ENCODE peak calls at places on chromosome 11, in six cellular contexts. P, I, F, D, H and M are unnamed samples.

GRCh38 chr11:1193326-1194230 is 29.3 kb upstream of the MUC5B start:
- ATAC-seq in F (no peak), P (no peak), H (no peak), D (no peak), I (peak), M (no peak)

GRCh38 chr11:122910775-122911174 is 28.2 kb downstream of the JHY start:
- ATAC-seq in P (no peak), F (no peak), I (no peak), D (no peak), H (no peak), M (no peak)

GRCh38 chr11:87477321-87477720 is 439.6 kb downstream of the TMEM135 start:
- ATAC-seq in H (no peak), P (no peak), I (no peak), F (no peak), D (no peak), M (no peak)

GRCh38 chr11:1445741-1446445 is 40.7 kb downstream of the MOB2 start:
- ATAC-seq in P (no peak), D (no peak), H (no peak), I (no peak), F (no peak), M (no peak)

GRCh38 chr11:68430801-68431200 is 29.8 kb upstream of the PPP6R3 start:
- ATAC-seq in F (peak), H (no peak), D (no peak), I (peak), P (no peak), M (no peak)

GRCh38 chr11:27995082-27995481 is 112.9 kb downstream of the KIF18A start:
- ATAC-seq in I (no peak), F (no peak), P (no peak), D (no peak), H (no peak), M (no peak)

GRCh38 chr11:75703709-75704237 is 13.9 kb upstream of the MOGAT2 start:
- ATAC-seq in I (no peak), F (no peak), P (no peak), D (no peak), H (no peak), M (no peak)

GRCh38 chr11:8192016-8192895 is 23.4 kb upstream of the RIC3 start:
- ATAC-seq in I (peak), F (peak), H (peak), P (peak), D (no peak), M (peak)

GRCh38 chr11:7520011-7520942 is 6.5 kb downstream of the PPFIBP2 start:
- ATAC-seq in F (no peak), D (no peak), H (peak), I (no peak), P (no peak), M (no peak)

GRCh38 chr11:103826856-103827255 is 209.6 kb upstream of the DDI1 start:
- ATAC-seq in F (no peak), I (no peak), H (no peak), P (no peak), D (no peak), M (no peak)

GRCh38 chr11:130555251-130555841 is 106.9 kb downstream of the ADAMTS15 start:
- ATAC-seq in D (no peak), P (no peak), H (no peak), I (no peak), F (no peak), M (no peak)

GRCh38 chr11:74978041-74978440 is 10.7 kb upstream of the NEU3 start:
- ATAC-seq in H (no peak), I (no peak), P (no peak), D (no peak), F (no peak), M (no peak)

GRCh38 chr11:107999759-108000455 is 8.8 kb upstream of the CUL5 start:
- ATAC-seq in I (peak), P (no peak), H (peak), D (peak), F (peak), M (peak)

GRCh38 chr11:7442588-7443215 is 42.6 kb upstream of the OLFML1 start:
- ATAC-seq in F (no peak), I (peak), P (peak), H (peak), D (peak), M (peak)

GRCh38 chr11:105553015-105553414 is 56.9 kb upstream of the GRIA4 start:
- ATAC-seq in P (no peak), F (no peak), I (no peak), H (no peak), D (no peak), M (no peak)

GRCh38 chr11:82873919-82874333 is 26.3 kb downstream of the PRCP start:
- ATAC-seq in D (no peak), P (no peak), H (peak), I (no peak), F (no peak), M (no peak)

GRCh38 chr11:100756556-100756955 is 69.5 kb downstream of the ARHGAP42 start:
- ATAC-seq in P (no peak), H (no peak), F (no peak), I (peak), D (no peak), M (no peak)

GRCh38 chr11:123454060-123454651 is 24.1 kb downstream of the GRAMD1B start:
- ATAC-seq in D (peak), F (peak), H (peak), I (no peak), P (no peak), M (no peak)

GRCh38 chr11:94845622-94846021 is 77.5 kb downstream of the AMOTL1 start:
- ATAC-seq in I (peak), P (peak), D (no peak), H (no peak), F (no peak), M (peak)

GRCh38 chr11:124942446-124943202 is 6.8 kb upstream of the HEPACAM start:
- ATAC-seq in D (no peak), P (no peak), H (no peak), F (no peak), I (no peak), M (no peak)

GRCh38 chr11:456533-456932 is 6.5 kb downstream of the PTDSS2 start:
- ATAC-seq in H (peak), F (no peak), P (no peak), D (peak), I (no peak), M (no peak)

GRCh38 chr11:114366331-114367243 is 33.7 kb downstream of the C11orf71 start:
- ATAC-seq in I (no peak), F (no peak), H (no peak), P (no peak), D (no peak), M (no peak)

GRCh38 chr11:2802389-2803185 is 83.0 kb downstream of the CDKN1C start:
- ATAC-seq in I (no peak), H (no peak), F (no peak), D (no peak), P (no peak), M (no peak)

GRCh38 chr11:110629594-110629993 is 82.6 kb downstream of the ARHGAP20 start:
- ATAC-seq in I (peak), F (no peak), H (no peak), D (no peak), P (peak), M (no peak)

GRCh38 chr11:35359321-35360058 is 59.9 kb downstream of the SLC1A2 start:
- ATAC-seq in I (no peak), P (no peak), F (no peak), D (no peak), H (no peak), M (peak)

GRCh38 chr11:121650520-121651266 is 197.9 kb upstream of the SORL1-AS1 start:
- ATAC-seq in H (peak), D (peak), I (no peak), P (no peak), F (no peak), M (no peak)

GRCh38 chr11:126464796-126465195 is 109.3 kb downstream of the ST3GAL4 start:
- ATAC-seq in I (no peak), H (no peak), D (no peak), F (no peak), P (no peak), M (no peak)

GRCh38 chr11:65059959-65060824 is 1.8 kb upstream of the NAALADL1 start:
- ATAC-seq in F (no peak), D (no peak), P (no peak), H (no peak), I (no peak), M (no peak)

GRCh38 chr11:96331556-96332168 is 11.3 kb downstream of the MAML2 start:
- ATAC-seq in D (no peak), H (no peak), I (peak), P (no peak), F (peak), M (no peak)

GRCh38 chr11:103875855-103876510 is 160.5 kb upstream of the DDI1 start:
- ATAC-seq in H (no peak), P (no peak), F (no peak), D (no peak), I (no peak), M (no peak)

GRCh38 chr11:83835423-83835822 is 549.3 kb upstream of the CCDC90B start:
- ATAC-seq in I (no peak), F (no peak), P (no peak), D (no peak), H (no peak), M (no peak)

GRCh38 chr11:32830413-32830738 is 649 bp downstream of the PRRG4 start:
- ATAC-seq in F (no peak), D (no peak), P (peak), I (peak), H (no peak), M (no peak)

GRCh38 chr11:12789054-12789453 is 114.8 kb downstream of the TEAD1 start:
- ATAC-seq in F (no peak), I (no peak), H (no peak), P (no peak), D (no peak), M (no peak)

GRCh38 chr11:20032577-20033265 is 127.6 kb downstream of the DBX1 start:
- ATAC-seq in D (no peak), P (no peak), I (no peak), F (no peak), H (no peak), M (no peak)

GRCh38 chr11:88042238-88043032 is 132.8 kb downstream of the RAB38 start:
- ATAC-seq in P (no peak), I (no peak), F (no peak), H (no peak), D (no peak), M (no peak)

GRCh38 chr11:134728186-134728585 is 316.1 kb upstream of the B3GAT1 start:
- ATAC-seq in D (no peak), I (no peak), H (no peak), P (no peak), F (no peak), M (no peak)

GRCh38 chr11:134725939-134726639 is 314.0 kb upstream of the B3GAT1 start:
- ATAC-seq in I (peak), F (no peak), D (no peak), P (no peak), H (no peak), M (no peak)

GRCh38 chr11:134727636-134728035 is 315.6 kb upstream of the B3GAT1 start:
- ATAC-seq in P (no peak), F (no peak), I (no peak), D (no peak), H (no peak), M (no peak)

GRCh38 chr11:134725211-134725610 is 313.2 kb upstream of the B3GAT1 start:
- ATAC-seq in D (no peak), H (no peak), F (no peak), P (no peak), I (no peak), M (no peak)

DNA sequence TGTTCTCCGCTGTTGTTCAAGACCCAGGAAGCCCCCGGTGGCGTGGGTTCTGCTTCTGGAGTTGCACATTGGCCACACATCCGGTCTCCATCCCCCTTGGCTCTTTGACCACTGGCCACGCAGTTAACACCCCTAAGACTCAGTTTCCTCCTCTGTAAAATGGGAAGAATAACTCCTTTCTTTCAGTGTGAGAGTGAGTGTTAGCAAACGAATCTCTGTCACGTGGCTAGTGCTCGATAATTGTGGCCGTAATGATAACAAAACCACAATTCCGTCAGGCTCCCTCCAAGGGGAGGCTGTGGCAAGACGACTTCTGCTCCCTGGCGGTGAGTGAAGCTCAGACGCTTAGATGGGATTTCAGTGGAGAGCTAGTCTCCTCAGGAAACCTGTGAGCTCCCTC is 315.2 kb upstream of the B3GAT1 start:
- ATAC-seq in F (no peak), I (no peak), D (no peak), H (no peak), P (no peak), M (no peak)
- TF ChIP-seq CTCF in F (no peak), I (no peak), D (no peak), H (no peak), P (no peak), M (no peak)

GRCh38 chr11:64036081-64037026 is 623 bp downstream of the FLRT1 start:
- ATAC-seq in H (peak), D (no peak), P (no peak), I (peak), F (peak), M (peak)
- TF ChIP-seq CTCF in H (no peak), D (no peak), P (no peak), I (no peak), F (no peak), M (no peak)

GRCh38 chr11:22133785-22134184 is 59.1 kb upstream of the ANO5 start:
- ATAC-seq in P (no peak), H (no peak), F (no peak), D (no peak), I (no peak), M (no peak)

DNA sequence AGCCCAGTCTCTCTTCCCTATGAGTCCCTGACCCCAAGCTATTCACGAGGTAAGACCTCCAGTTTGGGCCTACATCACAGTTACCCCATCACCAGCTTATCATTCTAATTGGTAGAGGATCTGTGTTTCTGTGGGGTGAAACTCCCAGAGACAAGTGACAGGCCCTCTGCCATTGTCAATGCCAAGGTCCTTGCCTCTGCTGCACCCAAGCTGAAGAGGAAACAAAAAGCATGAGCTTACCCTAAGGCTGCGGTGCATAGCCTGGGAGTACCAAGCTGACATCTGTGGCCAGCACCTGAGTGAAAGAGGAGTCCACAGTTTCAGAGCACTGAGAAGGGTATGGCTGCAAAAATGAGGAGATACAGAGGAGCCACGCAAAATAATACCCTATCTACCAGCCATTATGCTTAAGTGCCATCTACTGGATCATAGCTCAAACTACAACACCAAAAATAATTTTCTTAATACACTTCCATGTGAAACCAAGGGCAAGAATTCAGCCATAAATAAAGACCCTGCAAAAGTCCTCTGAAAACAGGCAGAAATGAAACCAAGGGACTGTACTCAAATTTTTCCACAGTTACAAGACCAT is 62.3 kb upstream of the ANO5 start:
- ATAC-seq in H (no peak), D (no peak), P (no peak), I (no peak), F (peak), M (no peak)
- TF ChIP-seq CTCF in H (no peak), D (no peak), P (no peak), I (peak), F (peak), M (no peak)

DNA sequence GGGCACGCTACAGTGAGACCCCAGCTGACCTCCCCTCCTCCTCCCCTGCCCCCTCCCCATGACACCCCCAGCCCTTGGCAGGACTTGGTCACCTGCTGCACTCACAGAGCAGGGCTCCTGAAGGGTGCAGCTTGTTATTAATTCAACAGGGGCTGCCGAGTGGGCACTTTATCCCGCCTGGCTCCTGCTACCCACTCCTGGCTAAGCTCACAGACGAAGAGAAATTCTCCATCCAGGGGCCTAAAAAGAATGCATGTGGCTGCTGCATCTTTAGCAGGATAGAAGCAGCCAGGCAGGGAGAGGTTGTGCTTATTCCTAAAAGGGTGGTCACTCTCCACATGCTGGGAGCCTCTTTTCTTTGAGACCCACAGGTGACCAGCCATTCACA is 40.3 kb downstream of the GALNT18 start:
- ATAC-seq in I (no peak), D (no peak), P (no peak), F (no peak), H (no peak), M (no peak)
- TF ChIP-seq CTCF in I (no peak), D (no peak), P (no peak), F (no peak), H (no peak), M (no peak)

GRCh38 chr11:86460461-86461404 is 86.0 kb downstream of the CCDC81 start:
- ATAC-seq in I (no peak), H (no peak), P (no peak), D (no peak), F (no peak), M (no peak)
- TF ChIP-seq CTCF in I (no peak), H (no peak), P (no peak), D (no peak), F (no peak), M (no peak)

GRCh38 chr11:132402056-132402684 is 1031.8 kb downstream of the NTM start:
- ATAC-seq in H (no peak), P (no peak), I (peak), F (no peak), D (no peak), M (no peak)
- TF ChIP-seq CTCF in H (no peak), P (no peak), I (no peak), F (no peak), D (no peak), M (no peak)

DNA sequence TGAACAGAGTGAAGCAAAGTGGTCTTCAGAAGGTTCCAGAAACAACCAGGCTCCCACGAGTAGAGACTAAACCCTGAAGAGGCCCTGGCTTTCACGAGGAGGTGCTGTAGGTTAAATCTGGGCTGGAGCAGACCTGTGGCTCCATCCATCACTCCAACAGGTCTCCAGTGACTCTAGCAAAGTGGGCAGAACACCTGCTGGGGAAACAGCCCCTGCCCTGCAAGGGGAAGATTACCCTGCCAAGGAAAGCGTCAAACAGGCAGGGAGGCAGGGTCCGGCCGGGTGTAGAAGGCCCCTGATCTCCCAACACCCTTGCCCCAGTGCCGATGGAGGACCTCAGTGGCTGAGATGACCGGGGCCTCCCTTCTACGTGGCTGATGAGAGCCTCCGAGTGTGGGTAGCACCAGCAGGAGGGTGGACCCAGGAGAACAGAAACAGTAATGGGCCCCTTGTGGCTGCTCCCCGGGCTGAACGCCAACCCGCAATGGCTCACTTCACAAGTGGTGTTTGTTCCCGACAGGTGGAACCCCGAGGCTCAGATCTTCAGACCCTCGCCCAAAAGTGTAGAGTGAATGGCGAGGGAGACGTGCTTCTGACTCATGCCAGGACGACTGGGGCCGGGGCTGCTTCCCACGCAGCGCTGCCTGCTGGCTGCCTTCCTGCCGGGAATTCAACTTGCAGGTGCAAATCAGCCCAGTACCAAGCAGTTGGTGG is 112.0 kb downstream of the SHANK2 start:
- ATAC-seq in P (peak), D (no peak), I (peak), H (no peak), F (no peak), M (no peak)
- TF ChIP-seq CTCF in P (no peak), D (no peak), I (no peak), H (no peak), F (no peak), M (no peak)

DNA sequence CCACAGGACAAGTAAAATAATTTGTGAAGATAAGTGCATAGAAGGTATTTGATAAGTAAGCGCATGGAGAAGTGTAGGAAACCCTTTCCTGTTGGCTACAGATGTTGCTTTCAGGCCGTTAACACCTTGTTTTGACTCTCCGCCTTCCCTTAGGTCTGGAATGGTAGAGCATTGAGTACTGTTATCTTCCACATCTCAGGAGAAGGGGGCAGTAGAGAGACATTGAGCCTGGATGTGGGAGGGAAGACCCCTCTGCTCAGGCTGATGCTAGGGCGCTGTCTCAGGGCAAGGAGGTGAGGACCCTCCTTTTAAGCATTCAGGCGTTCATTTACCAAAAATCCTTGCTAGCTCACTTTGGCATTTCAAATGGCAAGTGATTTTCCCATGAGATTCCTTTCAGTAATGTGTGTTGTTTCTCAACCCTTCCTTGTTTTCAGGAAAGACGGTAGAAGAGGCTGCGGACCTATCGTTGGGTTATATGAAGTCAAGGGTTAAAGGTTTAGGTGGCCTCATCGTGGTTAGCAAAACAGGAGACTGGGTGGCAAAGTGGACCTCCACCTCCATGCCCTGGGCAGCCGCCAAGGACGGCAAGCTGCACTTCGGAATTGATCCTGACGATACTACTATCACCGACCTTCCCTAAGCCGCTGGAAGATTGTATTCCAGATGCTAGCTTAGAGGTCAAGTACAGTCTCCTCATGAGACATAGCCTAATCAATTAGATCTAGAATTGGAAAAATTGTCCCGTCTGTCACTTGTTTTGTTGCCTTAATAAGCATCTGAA is 27.0 kb upstream of the SCGB1A1 start:
- ATAC-seq in P (no peak), F (no peak), H (no peak), I (no peak), D (no peak), M (no peak)
- TF ChIP-seq CTCF in P (no peak), F (no peak), H (no peak), I (no peak), D (no peak), M (no peak)